ENCODE peak calls at places on chromosomes 1 and 21, in four cellular contexts. T is K562, I is A549, Q is GM12878. K is an unnamed sample.

GRCh38 chr1:174398246-174398645 is 49.5 kb upstream of the GPR52 start:
- DNase-seq in I (no peak), Q (no peak), T (no peak), K (peak)

GRCh38 chr1:24946861-24947658 is 17.0 kb upstream of the RUNX3 start:
- DNase-seq in I (no peak), Q (peak), T (no peak), K (peak)

GRCh38 chr1:239719642-239720258 is 333.4 kb downstream of the CHRM3 start:
- DNase-seq in T (no peak), I (no peak), Q (no peak), K (no peak)

GRCh38 chr1:154975409-154976205 is 1.1 kb downstream of the CKS1B start:
- DNase-seq in I (no peak), Q (peak), T (peak), K (peak)

GRCh38 chr1:81478217-81478616 is 322.5 kb upstream of the ADGRL2 start:
- DNase-seq in T (no peak), I (no peak), Q (no peak), K (no peak)

GRCh38 chr1:72892461-72892860 is 610.1 kb upstream of the NEGR1 start:
- DNase-seq in Q (no peak), T (no peak), I (no peak), K (no peak)

GRCh38 chr1:162889989-162890388 is 29.0 kb upstream of the CCDC190 start:
- DNase-seq in I (no peak), Q (no peak), T (no peak), K (no peak)

GRCh38 chr1:200971955-200972711 is 51.4 kb downstream of the KIF21B start:
- DNase-seq in Q (no peak), I (peak), T (peak), K (peak)

GRCh38 chr1:230758705-230759354 is 11.6 kb downstream of the CAPN9 start:
- DNase-seq in I (no peak), T (no peak), Q (no peak), K (no peak)

GRCh38 chr1:193703655-193704054 is 517.2 kb upstream of the B3GALT2 start:
- DNase-seq in T (no peak), I (no peak), Q (no peak), K (no peak)

GRCh38 chr1:65393345-65393744 is 27.1 kb upstream of the LEPR start:
- DNase-seq in T (peak), I (no peak), Q (peak), K (peak)

GRCh38 chr1:118659646-118660045 is 328.5 kb downstream of the TBX15 start:
- DNase-seq in T (no peak), Q (no peak), I (no peak), K (no peak)

GRCh38 chr1:204726478-204726877 is 40.9 kb upstream of the LRRN2 start:
- DNase-seq in I (peak), Q (no peak), T (no peak), K (peak)

GRCh38 chr1:220748091-220748934 is at the start of gene MTARC2:
- DNase-seq in Q (no peak), I (peak), T (no peak), K (peak)

GRCh38 chr1:222054416-222054815 is 312.5 kb upstream of the DUSP10 start:
- DNase-seq in T (no peak), I (no peak), Q (no peak), K (no peak)

GRCh38 chr1:210882414-210883221 is 251.3 kb downstream of the KCNH1 start:
- DNase-seq in Q (no peak), I (peak), T (no peak), K (peak)

GRCh38 chr1:176195547-176195946 is 11.5 kb downstream of the COP1 start:
- DNase-seq in T (no peak), Q (no peak), I (no peak), K (no peak)

GRCh38 chr1:220874201-220874655 is 5.0 kb upstream of the HLX start:
- DNase-seq in I (peak), T (peak), Q (no peak), K (peak)

GRCh38 chr21:38352536-38353219 is 95.9 kb downstream of the KCNJ15 start:
- DNase-seq in T (peak), Q (no peak), I (peak), K (peak)

GRCh38 chr1:153921803-153922075 is 1.0 kb downstream of the GATAD2B start:
- DNase-seq in I (no peak), Q (no peak), T (no peak), K (no peak)

GRCh38 chr1:29327223-29327935 is 91.1 kb downstream of the PTPRU start:
- DNase-seq in Q (no peak), I (no peak), T (no peak), K (no peak)

GRCh38 chr1:166377896-166378295 is 211.1 kb upstream of the FAM78B start:
- DNase-seq in I (no peak), T (no peak), Q (no peak), K (no peak)

GRCh38 chr1:43008425-43009108 is 49.9 kb upstream of the SLC2A1 start:
- DNase-seq in T (no peak), I (no peak), Q (no peak), K (no peak)

GRCh38 chr1:206797534-206798383 is 25.5 kb upstream of the IL10 start:
- DNase-seq in I (peak), Q (no peak), T (peak), K (no peak)

GRCh38 chr1:168119750-168120149 is 17.0 kb downstream of the GPR161 start:
- DNase-seq in T (no peak), I (no peak), Q (no peak), K (no peak)

GRCh38 chr1:30690115-30690645 is 33.2 kb downstream of the MATN1 start:
- DNase-seq in T (no peak), Q (no peak), I (no peak), K (no peak)

GRCh38 chr1:152109231-152109997 is 5.8 kb downstream of the TCHH start:
- DNase-seq in Q (no peak), I (no peak), T (no peak), K (peak)

GRCh38 chr1:93219443-93219842 is 38.9 kb downstream of the CCDC18 start:
- DNase-seq in T (no peak), Q (peak), I (no peak), K (no peak)

GRCh38 chr21:45001134-45002095 is 61.6 kb downstream of the SLX9 start:
- DNase-seq in Q (no peak), I (peak), T (no peak), K (peak)

GRCh38 chr1:234579967-234580366 is 30.0 kb downstream of the IRF2BP2 start:
- DNase-seq in Q (no peak), I (peak), T (peak), K (no peak)

GRCh38 chr1:111222308-111223125 is 5.0 kb upstream of the CHI3L2 start:
- DNase-seq in I (peak), T (peak), Q (peak), K (peak)

GRCh38 chr1:67988066-67988465 is 62.4 kb downstream of the DIRAS3 start:
- DNase-seq in T (no peak), I (no peak), Q (no peak), K (no peak)

GRCh38 chr1:246875041-246876026 is 56.4 kb downstream of the AHCTF1 start:
- DNase-seq in Q (peak), T (no peak), I (no peak), K (peak)

GRCh38 chr1:41418868-41419583 is 57.8 kb downstream of the FOXO6 start:
- DNase-seq in I (peak), T (no peak), Q (no peak), K (peak)

GRCh38 chr21:28358702-28359101 is 634.0 kb downstream of the LTN1 start:
- DNase-seq in T (no peak), Q (no peak), I (no peak), K (no peak)

GRCh38 chr21:28357743-28358142 is 634.9 kb downstream of the LTN1 start:
- DNase-seq in I (no peak), Q (no peak), T (no peak), K (peak)

GRCh38 chr21:28359300-28359699 is 633.4 kb downstream of the LTN1 start:
- DNase-seq in I (no peak), T (no peak), Q (no peak), K (no peak)
- TF ChIP-seq ELK1 in I (no peak), T (no peak), Q (no peak), K (no peak)

GRCh38 chr1:47324682-47325081 is 8.9 kb upstream of the CMPK1 start:
- DNase-seq in Q (no peak), I (no peak), T (no peak), K (no peak)
- TF ChIP-seq ELK1 in Q (no peak), I (no peak), T (no peak), K (no peak)

GRCh38 chr21:42219606-42220137 is 732 bp downstream of the ABCG1 start:
- DNase-seq in I (no peak), T (no peak), Q (no peak), K (peak)
- TF ChIP-seq ELK1 in I (no peak), T (no peak), Q (no peak), K (no peak)

GRCh38 chr1:1779691-1780597 is 1.7 kb upstream of the NADK start:
- DNase-seq in T (peak), Q (peak), I (no peak), K (peak)
- TF ChIP-seq ELK1 in T (no peak), Q (no peak), I (no peak), K (no peak)

GRCh38 chr1:58403894-58404293 is 142.6 kb downstream of the OMA1 start:
- DNase-seq in T (no peak), I (no peak), Q (no peak), K (no peak)

GRCh38 chr1:58412071-58412580 is 134.4 kb downstream of the OMA1 start:
- DNase-seq in I (no peak), Q (no peak), T (no peak), K (peak)

GRCh38 chr1:58406296-58407071 is 140.0 kb downstream of the OMA1 start:
- DNase-seq in T (no peak), Q (no peak), I (no peak), K (no peak)

DNA sequence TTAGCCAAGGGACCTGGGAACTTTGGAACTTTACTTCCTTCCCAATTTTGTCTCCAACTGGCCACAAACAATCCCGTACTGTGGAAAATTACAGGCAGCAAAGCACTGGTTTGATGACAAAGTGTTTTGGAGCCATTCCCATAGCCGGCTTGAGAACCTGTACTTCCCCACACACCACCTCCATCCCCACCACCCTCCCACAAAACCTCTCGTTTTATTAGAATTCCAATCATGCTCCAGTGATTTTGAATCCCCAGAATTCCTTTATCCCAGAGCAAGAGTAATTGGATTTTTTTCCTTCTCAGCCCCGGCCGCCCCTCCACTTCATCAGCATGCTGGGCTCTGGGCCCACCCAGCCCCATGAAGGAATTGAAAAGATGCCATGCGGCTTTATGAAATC is 136.7 kb downstream of the OMA1 start:
- DNase-seq in T (no peak), I (no peak), Q (no peak), K (peak)
- TF ChIP-seq ELK1 in T (no peak), I (no peak), Q (no peak), K (no peak)

GRCh38 chr1:15354580-15354965 is 55.1 kb upstream of the EFHD2 start:
- DNase-seq in Q (no peak), T (no peak), I (no peak), K (peak)
- TF ChIP-seq ELK1 in Q (no peak), T (no peak), I (no peak), K (no peak)

GRCh38 chr1:170891872-170892271 is 43.5 kb upstream of the MROH9 start:
- DNase-seq in I (no peak), Q (no peak), T (no peak), K (no peak)

GRCh38 chr1:170885551-170885950 is 49.8 kb upstream of the MROH9 start:
- DNase-seq in I (no peak), T (no peak), Q (no peak), K (no peak)

GRCh38 chr1:170881268-170882265 is 53.8 kb upstream of the MROH9 start:
- DNase-seq in I (no peak), Q (peak), T (no peak), K (peak)

GRCh38 chr1:170887726-170888125 is 47.6 kb upstream of the MROH9 start:
- DNase-seq in T (no peak), Q (no peak), I (no peak), K (no peak)

GRCh38 chr1:170886460-170886859 is 48.9 kb upstream of the MROH9 start:
- DNase-seq in I (no peak), T (no peak), Q (no peak), K (no peak)
- TF ChIP-seq ELK1 in I (no peak), T (no peak), Q (no peak), K (no peak)

GRCh38 chr1:64175639-64176038 is 27.8 kb upstream of the UBE2U start:
- DNase-seq in Q (no peak), T (no peak), I (no peak), K (no peak)

GRCh38 chr1:64167176-64167575 is 36.2 kb upstream of the UBE2U start:
- DNase-seq in T (no peak), I (no peak), Q (no peak), K (peak)

GRCh38 chr1:64173300-64173940 is 30.0 kb upstream of the UBE2U start:
- DNase-seq in I (no peak), T (no peak), Q (no peak), K (no peak)

GRCh38 chr1:64171797-64172281 is 31.6 kb upstream of the UBE2U start:
- DNase-seq in Q (peak), I (peak), T (no peak), K (peak)

GRCh38 chr1:64172458-64172983 is 30.9 kb upstream of the UBE2U start:
- DNase-seq in Q (no peak), T (no peak), I (no peak), K (peak)
- TF ChIP-seq ELK1 in Q (no peak), T (no peak), I (no peak), K (no peak)